ENCODE peak calls at places on chromosome 5, in five cellular contexts. W, J, U, I and D are unnamed samples.

GRCh38 chr5:43530648-43531047 is 15.7 kb upstream of the C5orf34 start:
- DNase-seq in J (no peak), U (no peak), W (no peak), I (no peak), D (no peak)

GRCh38 chr5:68932830-68933434 is 160.9 kb upstream of the SLC30A5 start:
- DNase-seq in U (peak), I (no peak), J (no peak), W (no peak), D (no peak)

GRCh38 chr5:43410414-43410813 is 1.8 kb downstream of the CCL28 start:
- DNase-seq in W (no peak), I (no peak), U (no peak), J (no peak), D (no peak)

GRCh38 chr5:34923694-34924461 is 5.5 kb upstream of the DNAJC21 start:
- DNase-seq in U (no peak), I (no peak), W (no peak), J (no peak), D (peak)

GRCh38 chr5:134127988-134128647 is 13.6 kb downstream of the TCF7 start:
- DNase-seq in I (no peak), W (no peak), U (no peak), J (no peak), D (peak)

GRCh38 chr5:56681346-56681745 is 134.0 kb upstream of the MAP3K1 start:
- DNase-seq in I (no peak), J (no peak), U (no peak), W (no peak), D (peak)

GRCh38 chr5:45847877-45848276 is 151.7 kb upstream of the HCN1 start:
- DNase-seq in W (no peak), I (peak), U (no peak), J (no peak), D (no peak)

GRCh38 chr5:159735749-159736660 is 180.3 kb upstream of the ADRA1B start:
- DNase-seq in I (no peak), U (no peak), W (no peak), J (no peak), D (peak)

GRCh38 chr5:83265318-83265717 is 188.0 kb downstream of the XRCC4 start:
- DNase-seq in J (no peak), I (no peak), U (no peak), W (no peak), D (peak)

GRCh38 chr5:139561655-139562451 is 714 bp downstream of the UBE2D2 start:
- DNase-seq in W (no peak), J (peak), I (peak), U (peak), D (peak)

GRCh38 chr5:84168841-84169240 is 215.8 kb downstream of the EDIL3 start:
- DNase-seq in J (no peak), W (no peak), I (no peak), U (no peak), D (peak)

GRCh38 chr5:81161012-81161601 is 72.0 kb upstream of the CKMT2 start:
- DNase-seq in U (peak), I (no peak), J (no peak), W (no peak), D (no peak)

GRCh38 chr5:56669534-56670483 is 145.5 kb upstream of the MAP3K1 start:
- DNase-seq in J (peak), W (no peak), I (no peak), U (peak), D (no peak)

GRCh38 chr5:1011226-1011631 is 2.6 kb downstream of the NKD2 start:
- DNase-seq in I (peak), W (no peak), J (no peak), U (peak), D (no peak)

GRCh38 chr5:32852535-32852934 is 141.4 kb downstream of the NPR3 start:
- DNase-seq in U (peak), W (peak), I (no peak), J (no peak), D (peak)

GRCh38 chr5:36899860-36900259 is 23.3 kb downstream of the NIPBL start:
- DNase-seq in J (no peak), W (no peak), U (no peak), I (no peak), D (no peak)

GRCh38 chr5:55694152-55694830 is 17.8 kb downstream of the SLC38A9 start:
- DNase-seq in W (no peak), U (no peak), I (no peak), J (no peak), D (no peak)

GRCh38 chr5:142743677-142744441 is 26.3 kb upstream of the ARHGAP26 start:
- DNase-seq in I (no peak), W (no peak), J (no peak), U (no peak), D (peak)

GRCh38 chr5:139647406-139648204 is 544 bp upstream of the CXXC5 start:
- DNase-seq in J (no peak), W (no peak), U (peak), I (peak), D (no peak)

GRCh38 chr5:148542812-148543211 is 111.5 kb downstream of the HTR4 start:
- DNase-seq in W (no peak), J (no peak), I (no peak), U (no peak), D (peak)

GRCh38 chr5:108521841-108522506 is 140.1 kb upstream of the FBXL17 start:
- DNase-seq in I (no peak), U (no peak), W (no peak), J (no peak), D (peak)

GRCh38 chr5:113043491-113043931 is 66.9 kb downstream of the DCP2 start:
- DNase-seq in I (peak), J (no peak), W (peak), U (peak), D (no peak)

GRCh38 chr5:146233441-146233840 is 30.0 kb downstream of the RBM27 start:
- DNase-seq in I (no peak), W (no peak), U (no peak), J (no peak), D (no peak)

GRCh38 chr5:57311921-57312320 is 138.1 kb downstream of the GPBP1 start:
- DNase-seq in J (no peak), U (no peak), W (no peak), I (no peak), D (no peak)

GRCh38 chr5:2704111-2704510 is 47.4 kb downstream of the IRX2 start:
- DNase-seq in W (no peak), I (no peak), U (no peak), J (no peak), D (no peak)

GRCh38 chr5:74294231-74294705 is 346.3 kb downstream of the ENC1 start:
- DNase-seq in U (peak), W (peak), I (peak), J (no peak), D (peak)

GRCh38 chr5:55154893-55155292 is 5.1 kb upstream of the GPX8 start:
- DNase-seq in I (no peak), W (no peak), J (no peak), U (no peak), D (peak)

GRCh38 chr5:181189962-181190710 is 14.9 kb downstream of the TRIM7 start:
- DNase-seq in I (peak), W (no peak), U (peak), J (no peak), D (no peak)

GRCh38 chr5:165029471-165029870 is 1524.1 kb downstream of the MAT2B start:
- DNase-seq in W (no peak), J (no peak), I (no peak), U (no peak), D (peak)

GRCh38 chr5:171418982-171419662 is at the start of gene FGF18:
- DNase-seq in W (no peak), U (peak), I (peak), J (peak), D (peak)

GRCh38 chr5:164027738-164028137 is 522.3 kb downstream of the MAT2B start:
- DNase-seq in I (no peak), U (no peak), J (no peak), W (no peak), D (no peak)

GRCh38 chr5:97412959-97413358 is 229.9 kb upstream of the RIOK2 start:
- DNase-seq in U (no peak), J (no peak), W (no peak), I (no peak), D (no peak)

GRCh38 chr5:75405296-75405695 is 68.3 kb downstream of the HMGCR start:
- DNase-seq in J (no peak), W (no peak), U (no peak), I (no peak), D (no peak)

GRCh38 chr5:133675376-133676154 is 63.2 kb upstream of the FSTL4 start:
- DNase-seq in I (no peak), U (peak), J (peak), W (no peak), D (no peak)

GRCh38 chr5:177371705-177372533 is 12.3 kb upstream of the SLC34A1 start:
- DNase-seq in W (no peak), J (no peak), I (no peak), U (no peak), D (no peak)

GRCh38 chr5:177372534-177372896 is 11.7 kb upstream of the SLC34A1 start:
- DNase-seq in J (no peak), W (no peak), U (no peak), I (no peak), D (no peak)

GRCh38 chr5:177370488-177371119 is 12.9 kb downstream of the RGS14 start:
- DNase-seq in I (peak), J (peak), U (peak), W (peak), D (peak)

GRCh38 chr5:177369913-177370487 is 12.3 kb downstream of the RGS14 start:
- DNase-seq in W (no peak), U (no peak), I (no peak), J (no peak), D (no peak)

GRCh38 chr5:177371120-177371537 is 13.1 kb upstream of the SLC34A1 start:
- DNase-seq in U (no peak), J (no peak), W (no peak), I (no peak), D (no peak)
- H3K27ac ChIP-seq in U (no peak), J (no peak), W (peak), I (peak), D (no peak)

GRCh38 chr5:150500328-150500841 is 7.5 kb upstream of the NDST1 start:
- DNase-seq in I (no peak), J (no peak), U (peak), W (no peak), D (no peak)
- H3K27ac ChIP-seq in I (peak), J (peak), U (peak), W (peak), D (no peak)

GRCh38 chr5:124865603-124866354 is 119.3 kb upstream of the ZNF608 start:
- DNase-seq in U (no peak), J (no peak), W (no peak), I (no peak), D (no peak)
- H3K27ac ChIP-seq in U (no peak), J (no peak), W (peak), I (no peak), D (no peak)

DNA sequence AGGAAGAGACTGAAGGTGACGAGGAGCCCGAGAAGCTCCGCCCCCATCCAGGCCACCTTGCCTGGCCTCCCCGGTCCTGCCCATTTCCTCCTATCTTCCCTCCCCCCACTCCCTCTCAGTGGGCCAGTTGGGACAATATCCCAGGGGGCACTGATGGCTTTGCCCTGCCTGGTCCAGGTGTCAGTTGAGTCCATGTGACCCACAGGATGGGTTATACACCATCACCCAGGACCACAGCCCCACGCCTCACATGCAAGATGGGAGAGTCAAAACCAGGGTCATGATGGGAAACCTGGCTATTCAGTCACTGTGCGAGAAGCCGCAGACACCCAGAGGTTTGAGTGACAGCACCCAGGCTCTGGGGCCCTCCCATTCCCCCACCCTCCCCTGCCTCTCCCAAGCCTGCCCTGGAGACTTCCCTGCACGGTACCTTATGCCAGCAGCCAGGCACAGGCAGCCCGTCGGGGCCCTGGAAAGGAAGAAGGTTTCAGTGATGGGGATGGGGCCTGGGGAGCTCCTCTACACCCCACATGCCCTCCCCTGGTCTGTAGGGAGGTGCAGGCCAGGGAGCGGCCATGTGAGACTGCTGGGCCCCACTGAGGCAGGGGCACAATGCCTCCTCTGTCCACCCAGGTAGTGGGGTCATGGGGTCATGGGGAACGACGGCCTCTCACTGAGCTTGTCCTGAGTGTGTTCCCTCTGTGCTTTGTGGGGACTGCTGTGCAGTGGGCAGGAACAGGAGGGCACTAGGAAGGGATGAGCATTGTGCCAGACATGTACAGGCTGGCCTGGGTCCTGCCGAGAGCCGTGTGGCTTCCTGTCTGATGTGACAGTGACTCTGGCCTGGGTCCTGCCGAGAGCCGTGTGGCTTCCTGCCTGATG is 6.3 kb upstream of the PHYKPL start:
- DNase-seq in W (no peak), U (no peak), J (no peak), I (no peak), D (no peak)
- H3K27ac ChIP-seq in W (no peak), U (no peak), J (no peak), I (peak), D (no peak)

DNA sequence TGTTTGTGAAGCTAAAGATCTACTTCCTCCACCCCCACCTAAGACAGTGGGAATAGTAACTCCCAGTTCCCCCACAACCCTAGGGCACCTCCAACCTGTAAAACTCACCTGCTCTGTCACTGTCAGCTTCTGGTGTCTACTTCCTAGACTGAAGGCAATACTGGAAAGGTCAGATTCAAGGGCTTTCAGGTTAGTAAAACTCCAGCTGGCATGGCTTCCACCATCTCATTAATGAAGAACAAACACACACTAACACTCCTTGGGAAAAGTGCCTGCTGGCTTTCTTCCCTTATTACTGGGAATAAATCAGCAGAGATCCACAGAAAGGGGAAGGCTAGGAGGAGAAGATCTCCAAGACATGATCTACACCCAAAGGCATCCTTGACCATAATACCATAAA is 109.9 kb downstream of the TMEM174 start:
- DNase-seq in W (no peak), U (no peak), I (no peak), J (no peak), D (no peak)
- H3K27ac ChIP-seq in W (peak), U (no peak), I (no peak), J (no peak), D (no peak)

GRCh38 chr5:150443242-150444075 is 6.1 kb downstream of the RPS14 start:
- DNase-seq in J (no peak), U (no peak), I (no peak), W (no peak), D (no peak)
- H3K27ac ChIP-seq in J (no peak), U (no peak), I (no peak), W (no peak), D (no peak)

DNA sequence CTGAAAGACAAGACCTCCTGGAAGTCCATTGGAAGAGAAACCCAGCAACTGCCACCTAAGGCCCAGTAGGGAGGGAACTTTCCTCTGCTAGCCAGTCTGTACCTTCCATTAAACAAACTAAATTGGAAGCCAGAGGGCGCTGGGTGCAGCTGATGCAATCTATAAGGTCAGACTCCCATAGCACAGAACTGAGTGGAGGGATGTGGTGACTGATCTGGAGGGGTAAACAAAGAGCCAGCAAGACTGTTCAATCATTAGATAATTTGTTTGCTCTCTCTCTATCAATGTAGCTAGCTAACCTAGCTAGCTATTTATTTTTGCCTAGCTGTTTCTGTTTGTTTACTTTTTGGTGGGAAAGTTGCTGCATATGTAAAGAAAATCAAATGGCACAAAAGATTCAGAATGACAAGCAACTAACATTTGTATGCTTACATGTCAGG is 291.8 kb upstream of the DAB2 start:
- DNase-seq in J (no peak), W (no peak), I (no peak), U (peak), D (peak)
- H3K27ac ChIP-seq in J (no peak), W (no peak), I (no peak), U (no peak), D (no peak)

DNA sequence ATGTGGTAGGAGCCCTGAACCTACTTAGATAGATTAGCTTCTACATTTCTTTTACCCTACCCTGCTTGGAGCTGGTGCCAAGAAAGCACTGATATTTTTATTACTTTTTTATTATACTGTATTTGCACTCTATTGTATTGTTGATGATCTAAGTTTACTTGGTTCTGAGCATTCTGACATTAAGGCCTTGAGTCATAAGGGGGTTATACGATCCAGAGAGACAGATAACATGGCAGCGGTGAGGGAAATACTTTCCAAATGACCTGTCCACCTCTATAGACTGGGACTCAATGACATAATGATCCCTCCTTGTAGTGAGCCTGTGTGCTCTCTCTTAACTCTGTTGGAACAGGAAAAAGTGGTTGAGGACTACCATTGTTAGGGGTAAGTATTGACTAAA is 176.3 kb downstream of the MAN2A1 start:
- DNase-seq in W (no peak), J (no peak), I (no peak), U (no peak), D (peak)
- H3K27ac ChIP-seq in W (no peak), J (no peak), I (peak), U (no peak), D (peak)

DNA sequence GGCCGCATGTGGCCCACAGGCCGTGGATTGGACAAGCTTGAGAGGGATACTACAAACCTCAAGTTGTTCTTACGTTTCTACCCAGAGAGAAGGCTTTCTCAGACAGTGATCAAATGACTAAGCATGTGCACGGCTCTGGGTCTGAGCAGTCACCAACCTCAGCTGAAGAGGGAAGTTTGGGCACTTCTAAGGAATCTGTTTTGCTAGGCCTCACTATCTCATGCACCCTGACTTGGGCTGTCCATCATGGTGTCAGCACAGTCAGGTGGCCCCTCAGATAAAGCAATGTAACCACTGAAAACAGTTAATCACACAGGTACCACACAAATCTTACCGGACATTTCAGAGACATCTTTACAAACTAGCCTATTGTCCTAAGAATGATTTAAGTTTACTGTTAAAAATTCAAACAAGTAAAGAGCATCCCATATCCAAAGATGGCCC is 24.6 kb downstream of the CSF2 start:
- DNase-seq in W (no peak), J (no peak), I (no peak), U (no peak), D (peak)
- H3K27ac ChIP-seq in W (no peak), J (no peak), I (no peak), U (no peak), D (peak)